ENCODE peak calls at places on chromosomes 3 and 15, in six cellular contexts. L, J, M, G, P and F are unnamed samples.

GRCh38 chr15:29114277-29115092 is 155.1 kb downstream of the NSMCE3 start:
- DNase-seq in L (no peak), J (no peak), M (no peak), G (no peak), P (no peak), F (no peak)

GRCh38 chr3:192122832-192123594 is 604.3 kb downstream of the FGF12 start:
- DNase-seq in L (peak; percentile 28), J (no peak), M (no peak), G (no peak), P (no peak), F (no peak)

GRCh38 chr15:50235794-50236193 is 29.7 kb downstream of the HDC start:
- DNase-seq in L (no peak), J (no peak), M (no peak), G (no peak), P (no peak), F (no peak)

GRCh38 chr3:165983284-165983683 is 146.1 kb upstream of the BCHE start:
- DNase-seq in L (no peak), J (no peak), M (no peak), G (no peak), P (no peak), F (no peak)

GRCh38 chr3:30650348-30650995 is 44.1 kb downstream of the TGFBR2 start:
- DNase-seq in L (no peak), J (no peak), M (no peak), G (no peak), P (no peak), F (no peak)

GRCh38 chr3:30681276-30682211 is 75.1 kb downstream of the TGFBR2 start:
- DNase-seq in L (no peak), J (no peak), M (no peak), G (no peak), P (no peak), F (no peak)

GRCh38 chr15:40639677-40640076 is 45.6 kb downstream of the KNL1 start:
- DNase-seq in L (no peak), J (no peak), M (no peak), G (no peak), P (no peak), F (no peak)

GRCh38 chr3:195517030-195517429 is 26.1 kb downstream of the PPP1R2 start:
- DNase-seq in L (no peak), J (no peak), M (no peak), G (no peak), P (no peak), F (no peak)

GRCh38 chr3:45434996-45435395 is 46.6 kb downstream of the LARS2 start:
- DNase-seq in L (no peak), J (no peak), M (no peak), G (no peak), P (no peak), F (no peak)

GRCh38 chr3:113210608-113211369 is 568 bp upstream of the BOC start:
- DNase-seq in L (no peak), J (no peak), M (no peak), G (no peak), P (no peak), F (no peak)

GRCh38 chr3:196942915-196943277 is 568 bp upstream of the NCBP2 start:
- DNase-seq in L (no peak), J (no peak), M (no peak), G (no peak), P (no peak), F (no peak)

GRCh38 chr3:48432411-48433371 is 2.8 kb upstream of the PLXNB1 start:
- DNase-seq in L (no peak), J (no peak), M (no peak), G (no peak), P (peak; percentile 73), F (no peak)

GRCh38 chr15:66566963-66567531 is 1.2 kb upstream of the LCTL start:
- DNase-seq in L (peak; percentile 30), J (peak; percentile 13), M (peak; percentile 69), G (peak; percentile 56), P (peak; percentile 75), F (peak; percentile 87)

GRCh38 chr15:68739390-68740075 is 81.2 kb downstream of the ANP32A start:
- DNase-seq in L (no peak), J (no peak), M (no peak), G (no peak), P (no peak), F (no peak)

GRCh38 chr3:133937756-133938601 is 42.3 kb upstream of the RAB6B start:
- DNase-seq in L (no peak), J (no peak), M (no peak), G (no peak), P (no peak), F (no peak)